ENCODE peak calls at places on chromosome 16, in six cellular contexts. N, S, A, Y, F and Q are unnamed samples.

GRCh38 chr16:50627419-50627818 is 53.7 kb downstream of the SNX20 start:
- DNase-seq in N (peak; percentile 24), S (peak; percentile 38), A (no peak), Y (no peak), F (peak; percentile 59), Q (no peak)

GRCh38 chr16:56388209-56388608 is 37.1 kb downstream of the AMFR start:
- DNase-seq in N (no peak), S (no peak), A (no peak), Y (no peak), F (no peak), Q (no peak)

GRCh38 chr16:80788016-80788415 is 16.4 kb downstream of the CDYL2 start:
- DNase-seq in N (peak; percentile 14), S (no peak), A (no peak), Y (no peak), F (no peak), Q (no peak)

GRCh38 chr16:56631197-56631596 is 1.3 kb upstream of the MT1M start:
- DNase-seq in N (no peak), S (no peak), A (no peak), Y (no peak), F (no peak), Q (no peak)

GRCh38 chr16:89395150-89396142 is 94.9 kb downstream of the ANKRD11 start:
- DNase-seq in N (peak; percentile 99), S (peak; percentile 91), A (peak; percentile 86), Y (no peak), F (peak; percentile 91), Q (no peak)

GRCh38 chr16:15707332-15707731 is 57.3 kb downstream of the NDE1 start:
- DNase-seq in N (no peak), S (no peak), A (no peak), Y (no peak), F (no peak), Q (no peak)

GRCh38 chr16:2973081-2973480 is 3.9 kb downstream of the PAQR4 start:
- DNase-seq in N (no peak), S (peak; percentile 70), A (no peak), Y (no peak), F (no peak), Q (no peak)

GRCh38 chr16:84527486-84528269 is 23.2 kb upstream of the MEAK7 start:
- DNase-seq in N (no peak), S (no peak), A (peak; percentile 20), Y (no peak), F (no peak), Q (no peak)

GRCh38 chr16:16042076-16042475 is 92.7 kb downstream of the ABCC1 start:
- DNase-seq in N (peak; percentile 96), S (peak; percentile 74), A (peak; percentile 58), Y (no peak), F (peak; percentile 63), Q (no peak)

GRCh38 chr16:1296688-1297412 is 12.6 kb upstream of the UBE2I start:
- DNase-seq in N (no peak), S (peak; percentile 64), A (no peak), Y (peak; percentile 76), F (no peak), Q (no peak)

GRCh38 chr16:84268661-84269060 is 26.0 kb upstream of the WFDC1 start:
- DNase-seq in N (no peak), S (no peak), A (no peak), Y (no peak), F (no peak), Q (peak; percentile 6)

GRCh38 chr16:87133966-87134945 is 182.9 kb downstream of the C16orf95 start:
- DNase-seq in N (no peak), S (no peak), A (no peak), Y (no peak), F (no peak), Q (peak; percentile 65)

GRCh38 chr16:53651357-53651756 is 52.3 kb downstream of the RPGRIP1L start:
- DNase-seq in N (no peak), S (no peak), A (no peak), Y (no peak), F (no peak), Q (no peak)

GRCh38 chr16:14307623-14308356 is 236.7 kb downstream of the MRTFB start:
- DNase-seq in N (no peak), S (no peak), A (no peak), Y (no peak), F (no peak), Q (no peak)

GRCh38 chr16:88992351-88993005 is 15.5 kb upstream of the CBFA2T3 start:
- DNase-seq in N (no peak), S (no peak), A (no peak), Y (no peak), F (no peak), Q (no peak)

GRCh38 chr16:66668777-66669444 is 27.6 kb downstream of the CMTM4 start:
- DNase-seq in N (peak; percentile 54), S (no peak), A (no peak), Y (no peak), F (no peak), Q (no peak)

GRCh38 chr16:53771655-53772497 is 67.9 kb downstream of the FTO start:
- DNase-seq in N (no peak), S (no peak), A (no peak), Y (no peak), F (no peak), Q (no peak)

GRCh38 chr16:3518983-3519343 is 18.2 kb downstream of the CLUAP1 start:
- DNase-seq in N (no peak), S (no peak), A (no peak), Y (no peak), F (no peak), Q (no peak)

GRCh38 chr16:63983401-63983800 is 1138.5 kb downstream of the CDH11 start:
- DNase-seq in N (no peak), S (peak; percentile 4), A (no peak), Y (no peak), F (no peak), Q (no peak)

GRCh38 chr16:68744744-68745280 is 7.7 kb downstream of the CDH1 start:
- DNase-seq in N (no peak), S (peak; percentile 96), A (peak; percentile 71), Y (no peak), F (no peak), Q (no peak)

GRCh38 chr16:10180771-10181163 is 1.5 kb downstream of the GRIN2A start:
- DNase-seq in N (peak; percentile 2), S (no peak), A (no peak), Y (peak; percentile 50), F (no peak), Q (no peak)
- TF ChIP-seq CTCF in N (peak; percentile 17), S (no peak), A (peak; percentile 10), Y (peak; percentile 57), F (peak; percentile 40), Q (no peak)

GRCh38 chr16:12354296-12354818 is 377.8 kb downstream of the SNX29 start:
- DNase-seq in N (no peak), S (no peak), A (no peak), Y (no peak), F (no peak), Q (no peak)

GRCh38 chr16:12360240-12360639 is 383.7 kb downstream of the SNX29 start:
- DNase-seq in N (no peak), S (no peak), A (no peak), Y (no peak), F (no peak), Q (no peak)

GRCh38 chr16:12361016-12361415 is 384.5 kb downstream of the SNX29 start:
- DNase-seq in N (no peak), S (no peak), A (no peak), Y (no peak), F (no peak), Q (no peak)

GRCh38 chr16:12358898-12359297 is 382.4 kb downstream of the SNX29 start:
- DNase-seq in N (no peak), S (no peak), A (no peak), Y (no peak), F (no peak), Q (no peak)

GRCh38 chr16:12356622-12357365 is 380.3 kb downstream of the SNX29 start:
- DNase-seq in N (no peak), S (no peak), A (no peak), Y (no peak), F (no peak), Q (no peak)
- TF ChIP-seq CTCF in N (no peak), S (no peak), A (no peak), Y (no peak), F (no peak), Q (no peak)

GRCh38 chr16:85959686-85960085 is 60.7 kb downstream of the IRF8 start:
- DNase-seq in N (no peak), S (no peak), A (no peak), Y (no peak), F (no peak), Q (peak; percentile 47)

GRCh38 chr16:85965125-85965524 is 66.2 kb downstream of the IRF8 start:
- DNase-seq in N (no peak), S (no peak), A (no peak), Y (no peak), F (no peak), Q (no peak)

GRCh38 chr16:85963746-85964370 is 64.9 kb downstream of the IRF8 start:
- DNase-seq in N (peak; percentile 33), S (peak; percentile 24), A (peak; percentile 75), Y (no peak), F (peak; percentile 53), Q (no peak)

GRCh38 chr16:85960486-85961046 is 61.6 kb downstream of the IRF8 start:
- DNase-seq in N (no peak), S (no peak), A (no peak), Y (no peak), F (no peak), Q (no peak)

DNA sequence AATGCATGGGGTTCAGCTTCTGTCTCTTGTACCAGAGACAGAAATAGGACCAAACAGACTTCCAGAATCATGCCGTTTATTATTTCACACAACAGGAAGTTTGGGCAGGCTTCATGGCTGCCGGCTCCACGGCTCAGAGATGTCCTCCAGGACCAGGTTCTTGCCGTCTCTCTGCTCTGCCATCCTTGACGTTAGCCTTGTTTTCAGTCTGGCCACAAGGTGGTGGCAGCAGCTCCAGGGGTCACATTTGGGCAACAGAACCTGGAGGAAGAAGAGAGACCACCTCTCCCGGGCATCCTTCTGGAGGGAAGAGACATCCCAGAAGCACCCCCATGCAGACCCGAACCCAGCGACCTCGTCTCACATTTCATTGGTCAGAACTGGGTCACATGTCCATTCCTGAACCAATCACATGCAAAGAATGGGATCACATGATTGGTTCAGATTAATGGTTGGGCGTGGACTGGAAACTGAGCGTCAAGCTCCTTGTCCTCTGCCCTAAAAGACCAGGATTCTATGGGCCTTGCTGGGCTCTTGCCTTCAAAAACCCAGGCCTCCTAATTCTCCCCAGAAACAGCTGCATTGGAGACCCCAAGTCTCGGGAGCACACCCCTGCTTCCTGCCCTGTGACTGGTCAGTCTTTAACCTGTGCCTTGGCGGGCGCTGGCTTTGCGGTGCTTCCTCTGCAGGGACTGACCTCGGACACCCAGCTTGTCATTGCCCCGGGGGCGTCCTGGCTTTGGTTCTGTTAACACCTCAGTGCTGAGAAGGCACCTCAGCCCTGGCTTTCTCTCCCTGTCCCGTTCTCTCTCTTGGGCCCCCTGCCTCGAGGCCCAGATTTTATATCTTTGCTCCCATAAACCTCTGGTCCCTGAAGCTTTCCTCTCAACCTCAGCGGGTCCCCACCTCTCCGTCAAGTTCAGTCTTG is 63.3 kb downstream of the IRF8 start:
- DNase-seq in N (no peak), S (no peak), A (no peak), Y (no peak), F (no peak), Q (no peak)
- TF ChIP-seq CTCF in N (no peak), S (no peak), A (no peak), Y (no peak), F (no peak), Q (no peak)

GRCh38 chr16:75000481-75001081 is 1.8 kb downstream of the ZNRF1 start:
- DNase-seq in N (peak; percentile 24), S (no peak), A (no peak), Y (no peak), F (no peak), Q (no peak)
- TF ChIP-seq CTCF in N (no peak), S (no peak), A (no peak), Y (no peak), F (no peak), Q (peak; percentile 39)